ENCODE peak calls at places on chromosome 6, in eight cellular contexts. One of them, this sample, is unnamed.

GRCh38 chr6:142537612-142538478 is 236.0 kb downstream of the ADGRG6 start:
- DNase-seq in cardiac muscle cell: no peak
- DNase-seq in fibroblast of mammary gland: peak
- DNase-seq in CD4-positive, alpha-beta T cell: no peak
- DNase-seq in WERI-Rb-1: peak
- DNase-seq in left lung: no peak
- DNase-seq in sigmoid colon: no peak
- DNase-seq in WTC11: peak
- DNase-seq in this sample: no peak

GRCh38 chr6:34447381-34447780 is 18.5 kb upstream of the PACSIN1 start:
- DNase-seq in cardiac muscle cell: no peak
- DNase-seq in fibroblast of mammary gland: no peak
- DNase-seq in CD4-positive, alpha-beta T cell: no peak
- DNase-seq in WERI-Rb-1: no peak
- DNase-seq in left lung: no peak
- DNase-seq in sigmoid colon: no peak
- DNase-seq in WTC11: no peak
- DNase-seq in this sample: no peak

GRCh38 chr6:7728855-7729590 is 3.1 kb downstream of the BMP6 start:
- DNase-seq in cardiac muscle cell: no peak
- DNase-seq in fibroblast of mammary gland: no peak
- DNase-seq in CD4-positive, alpha-beta T cell: no peak
- DNase-seq in WERI-Rb-1: no peak
- DNase-seq in left lung: no peak
- DNase-seq in sigmoid colon: no peak
- DNase-seq in WTC11: no peak
- DNase-seq in this sample: peak

GRCh38 chr6:106477790-106478189 is 117.3 kb downstream of the CRYBG1 start:
- DNase-seq in cardiac muscle cell: no peak
- DNase-seq in fibroblast of mammary gland: no peak
- DNase-seq in CD4-positive, alpha-beta T cell: no peak
- DNase-seq in WERI-Rb-1: no peak
- DNase-seq in left lung: no peak
- DNase-seq in sigmoid colon: no peak
- DNase-seq in WTC11: no peak
- DNase-seq in this sample: no peak

GRCh38 chr6:343960-344815 is 47.4 kb upstream of the IRF4 start:
- DNase-seq in cardiac muscle cell: no peak
- DNase-seq in fibroblast of mammary gland: no peak
- DNase-seq in CD4-positive, alpha-beta T cell: no peak
- DNase-seq in WERI-Rb-1: no peak
- DNase-seq in left lung: no peak
- DNase-seq in sigmoid colon: no peak
- DNase-seq in WTC11: no peak
- DNase-seq in this sample: no peak

GRCh38 chr6:147716434-147716833 is 207.9 kb downstream of the SAMD5 start:
- DNase-seq in cardiac muscle cell: no peak
- DNase-seq in fibroblast of mammary gland: no peak
- DNase-seq in CD4-positive, alpha-beta T cell: no peak
- DNase-seq in WERI-Rb-1: no peak
- DNase-seq in left lung: no peak
- DNase-seq in sigmoid colon: no peak
- DNase-seq in WTC11: no peak
- DNase-seq in this sample: no peak

GRCh38 chr6:20350215-20350614 is 51.5 kb upstream of the E2F3 start:
- DNase-seq in cardiac muscle cell: no peak
- DNase-seq in fibroblast of mammary gland: no peak
- DNase-seq in CD4-positive, alpha-beta T cell: no peak
- DNase-seq in WERI-Rb-1: no peak
- DNase-seq in left lung: no peak
- DNase-seq in sigmoid colon: no peak
- DNase-seq in WTC11: no peak
- DNase-seq in this sample: no peak

GRCh38 chr6:46629698-46630097 is 22.9 kb downstream of the CYP39A1 start:
- DNase-seq in cardiac muscle cell: no peak
- DNase-seq in fibroblast of mammary gland: no peak
- DNase-seq in CD4-positive, alpha-beta T cell: no peak
- DNase-seq in WERI-Rb-1: no peak
- DNase-seq in left lung: no peak
- DNase-seq in sigmoid colon: no peak
- DNase-seq in WTC11: no peak
- DNase-seq in this sample: no peak

GRCh38 chr6:20092071-20092566 is 120.2 kb downstream of the MBOAT1 start:
- DNase-seq in cardiac muscle cell: peak
- DNase-seq in fibroblast of mammary gland: peak
- DNase-seq in CD4-positive, alpha-beta T cell: no peak
- DNase-seq in WERI-Rb-1: peak
- DNase-seq in left lung: no peak
- DNase-seq in sigmoid colon: no peak
- DNase-seq in WTC11: no peak
- DNase-seq in this sample: peak

GRCh38 chr6:10033223-10033829 is 381.5 kb downstream of the TFAP2A start:
- DNase-seq in cardiac muscle cell: no peak
- DNase-seq in fibroblast of mammary gland: no peak
- DNase-seq in CD4-positive, alpha-beta T cell: no peak
- DNase-seq in WERI-Rb-1: no peak
- DNase-seq in left lung: no peak
- DNase-seq in sigmoid colon: no peak
- DNase-seq in WTC11: no peak
- DNase-seq in this sample: no peak

GRCh38 chr6:17268114-17268513 is 13.0 kb upstream of the RBM24 start:
- DNase-seq in cardiac muscle cell: no peak
- DNase-seq in fibroblast of mammary gland: no peak
- DNase-seq in CD4-positive, alpha-beta T cell: no peak
- DNase-seq in WERI-Rb-1: no peak
- DNase-seq in left lung: no peak
- DNase-seq in sigmoid colon: no peak
- DNase-seq in WTC11: no peak
- DNase-seq in this sample: no peak

GRCh38 chr6:12570461-12571030 is 146.0 kb upstream of the PHACTR1 start:
- DNase-seq in cardiac muscle cell: no peak
- DNase-seq in fibroblast of mammary gland: peak
- DNase-seq in CD4-positive, alpha-beta T cell: no peak
- DNase-seq in WERI-Rb-1: no peak
- DNase-seq in left lung: no peak
- DNase-seq in sigmoid colon: no peak
- DNase-seq in WTC11: no peak
- DNase-seq in this sample: no peak

GRCh38 chr6:53984581-53984980 is 126.7 kb upstream of the MLIP start:
- DNase-seq in cardiac muscle cell: no peak
- DNase-seq in fibroblast of mammary gland: no peak
- DNase-seq in CD4-positive, alpha-beta T cell: no peak
- DNase-seq in WERI-Rb-1: no peak
- DNase-seq in left lung: no peak
- DNase-seq in sigmoid colon: no peak
- DNase-seq in WTC11: no peak
- DNase-seq in this sample: no peak

GRCh38 chr6:34094474-34095135 is 51.3 kb downstream of the GRM4 start:
- DNase-seq in cardiac muscle cell: no peak
- DNase-seq in fibroblast of mammary gland: no peak
- DNase-seq in CD4-positive, alpha-beta T cell: no peak
- DNase-seq in WERI-Rb-1: no peak
- DNase-seq in left lung: no peak
- DNase-seq in sigmoid colon: no peak
- DNase-seq in WTC11: no peak
- DNase-seq in this sample: no peak

GRCh38 chr6:70129341-70129740 is 173.5 kb downstream of the COL9A1 start:
- DNase-seq in cardiac muscle cell: no peak
- DNase-seq in fibroblast of mammary gland: no peak
- DNase-seq in CD4-positive, alpha-beta T cell: no peak
- DNase-seq in WERI-Rb-1: no peak
- DNase-seq in left lung: no peak
- DNase-seq in sigmoid colon: no peak
- DNase-seq in WTC11: no peak
- DNase-seq in this sample: no peak

GRCh38 chr6:41732601-41733348 is 2.6 kb downstream of the TFEB start:
- DNase-seq in cardiac muscle cell: no peak
- DNase-seq in fibroblast of mammary gland: no peak
- DNase-seq in CD4-positive, alpha-beta T cell: peak
- DNase-seq in WERI-Rb-1: no peak
- DNase-seq in left lung: no peak
- DNase-seq in sigmoid colon: no peak
- DNase-seq in WTC11: no peak
- DNase-seq in this sample: no peak

DNA sequence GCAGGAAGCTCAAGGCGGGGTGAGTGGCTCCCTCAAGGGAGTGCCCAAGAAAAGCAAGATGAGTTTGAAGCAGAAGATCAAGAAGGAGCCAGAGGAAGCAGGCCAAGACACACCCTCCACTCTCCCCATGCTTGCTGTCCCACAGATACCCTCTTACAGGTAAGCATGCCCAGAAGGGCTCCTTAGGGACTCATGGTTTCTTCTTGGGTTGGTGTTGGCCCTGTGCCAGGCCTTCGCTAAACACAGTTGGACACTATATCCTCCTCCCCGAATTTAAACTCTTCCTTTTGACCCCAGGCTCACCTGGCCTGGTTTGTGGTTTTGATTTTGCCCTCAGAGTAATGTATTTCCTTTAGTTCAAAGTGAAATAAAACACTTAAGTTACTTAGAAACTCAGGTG is 5.1 kb downstream of the BRPF3 start:
- DNase-seq in cardiac muscle cell: no peak
- DNase-seq in fibroblast of mammary gland: no peak
- DNase-seq in CD4-positive, alpha-beta T cell: no peak
- DNase-seq in WERI-Rb-1: no peak
- DNase-seq in left lung: no peak
- DNase-seq in sigmoid colon: no peak
- DNase-seq in WTC11: no peak
- DNase-seq in this sample: no peak
- TF ChIP-seq CTCF in cardiac muscle cell: no peak
- TF ChIP-seq CTCF in fibroblast of mammary gland: no peak
- TF ChIP-seq CTCF in CD4-positive, alpha-beta T cell: no peak
- TF ChIP-seq CTCF in WERI-Rb-1: no peak
- TF ChIP-seq CTCF in left lung: no peak
- TF ChIP-seq CTCF in sigmoid colon: no peak
- TF ChIP-seq CTCF in WTC11: no peak
- TF ChIP-seq CTCF in this sample: no peak

GRCh38 chr6:73797861-73798260 is 101.9 kb downstream of the CD109 start:
- DNase-seq in cardiac muscle cell: no peak
- DNase-seq in fibroblast of mammary gland: peak
- DNase-seq in CD4-positive, alpha-beta T cell: no peak
- DNase-seq in WERI-Rb-1: no peak
- DNase-seq in left lung: no peak
- DNase-seq in sigmoid colon: no peak
- DNase-seq in WTC11: no peak
- DNase-seq in this sample: no peak
- TF ChIP-seq CTCF in cardiac muscle cell: no peak
- TF ChIP-seq CTCF in fibroblast of mammary gland: no peak
- TF ChIP-seq CTCF in CD4-positive, alpha-beta T cell: no peak
- TF ChIP-seq CTCF in WERI-Rb-1: no peak
- TF ChIP-seq CTCF in left lung: no peak
- TF ChIP-seq CTCF in sigmoid colon: no peak
- TF ChIP-seq CTCF in WTC11: no peak
- TF ChIP-seq CTCF in this sample: no peak

GRCh38 chr6:104862456-104862855 is 2.7 kb upstream of the HACE1 start:
- DNase-seq in cardiac muscle cell: no peak
- DNase-seq in fibroblast of mammary gland: peak
- DNase-seq in CD4-positive, alpha-beta T cell: no peak
- DNase-seq in WERI-Rb-1: no peak
- DNase-seq in left lung: no peak
- DNase-seq in sigmoid colon: no peak
- DNase-seq in WTC11: no peak
- DNase-seq in this sample: no peak

GRCh38 chr6:104855507-104855906 is 4.2 kb downstream of the HACE1 start:
- DNase-seq in cardiac muscle cell: no peak
- DNase-seq in fibroblast of mammary gland: peak
- DNase-seq in CD4-positive, alpha-beta T cell: no peak
- DNase-seq in WERI-Rb-1: no peak
- DNase-seq in left lung: no peak
- DNase-seq in sigmoid colon: no peak
- DNase-seq in WTC11: no peak
- DNase-seq in this sample: no peak

GRCh38 chr6:104860221-104860620 is 502 bp upstream of the HACE1 start:
- DNase-seq in cardiac muscle cell: no peak
- DNase-seq in fibroblast of mammary gland: no peak
- DNase-seq in CD4-positive, alpha-beta T cell: no peak
- DNase-seq in WERI-Rb-1: no peak
- DNase-seq in left lung: no peak
- DNase-seq in sigmoid colon: no peak
- DNase-seq in WTC11: no peak
- DNase-seq in this sample: no peak

GRCh38 chr6:104859225-104860146 is at the start of gene HACE1:
- DNase-seq in cardiac muscle cell: peak
- DNase-seq in fibroblast of mammary gland: peak
- DNase-seq in CD4-positive, alpha-beta T cell: peak
- DNase-seq in WERI-Rb-1: peak
- DNase-seq in left lung: peak
- DNase-seq in sigmoid colon: peak
- DNase-seq in WTC11: peak
- DNase-seq in this sample: peak
- TF ChIP-seq CTCF in cardiac muscle cell: peak
- TF ChIP-seq CTCF in fibroblast of mammary gland: no peak
- TF ChIP-seq CTCF in CD4-positive, alpha-beta T cell: peak
- TF ChIP-seq CTCF in WERI-Rb-1: peak
- TF ChIP-seq CTCF in left lung: no peak
- TF ChIP-seq CTCF in sigmoid colon: no peak
- TF ChIP-seq CTCF in WTC11: no peak
- TF ChIP-seq CTCF in this sample: no peak

GRCh38 chr6:15444881-15445280 is 199.0 kb downstream of the JARID2 start:
- DNase-seq in cardiac muscle cell: no peak
- DNase-seq in fibroblast of mammary gland: no peak
- DNase-seq in CD4-positive, alpha-beta T cell: no peak
- DNase-seq in WERI-Rb-1: peak
- DNase-seq in left lung: no peak
- DNase-seq in sigmoid colon: no peak
- DNase-seq in WTC11: no peak
- DNase-seq in this sample: no peak
- TF ChIP-seq CTCF in cardiac muscle cell: no peak
- TF ChIP-seq CTCF in fibroblast of mammary gland: no peak
- TF ChIP-seq CTCF in CD4-positive, alpha-beta T cell: no peak
- TF ChIP-seq CTCF in WERI-Rb-1: peak
- TF ChIP-seq CTCF in left lung: no peak
- TF ChIP-seq CTCF in sigmoid colon: no peak
- TF ChIP-seq CTCF in WTC11: no peak
- TF ChIP-seq CTCF in this sample: no peak

GRCh38 chr6:137155830-137156229 is 17.6 kb downstream of the IL22RA2 start:
- DNase-seq in cardiac muscle cell: no peak
- DNase-seq in fibroblast of mammary gland: peak
- DNase-seq in CD4-positive, alpha-beta T cell: no peak
- DNase-seq in WERI-Rb-1: no peak
- DNase-seq in left lung: no peak
- DNase-seq in sigmoid colon: no peak
- DNase-seq in WTC11: no peak
- DNase-seq in this sample: no peak
- TF ChIP-seq CTCF in cardiac muscle cell: no peak
- TF ChIP-seq CTCF in fibroblast of mammary gland: no peak
- TF ChIP-seq CTCF in CD4-positive, alpha-beta T cell: no peak
- TF ChIP-seq CTCF in WERI-Rb-1: no peak
- TF ChIP-seq CTCF in left lung: no peak
- TF ChIP-seq CTCF in sigmoid colon: no peak
- TF ChIP-seq CTCF in WTC11: no peak
- TF ChIP-seq CTCF in this sample: no peak